ENCODE peak calls at places on chromosome 21, in four cellular contexts. B is tibial nerve; S is breast epithelium; J is stimulated activated CD4-positive, alpha-beta T cell treated with anti-CD3 and anti-CD28 coated beads, Interleukin-2, amount 100 ng/mL, for 48 hours. E is an unnamed sample.

GRCh38 chr21:41616063-41616591 is 108.2 kb upstream of the TMPRSS2 start:
- DNase-seq in B (no peak), S (no peak), J (no peak), E (no peak)

GRCh38 chr21:35382696-35383095 is 333.6 kb upstream of the RUNX1 start:
- DNase-seq in B (no peak), S (no peak), J (no peak), E (no peak)

GRCh38 chr21:45336870-45337269 is 49.2 kb upstream of the POFUT2 start:
- DNase-seq in B (no peak), J (no peak), S (no peak), E (peak)

GRCh38 chr21:31675332-31675731 is 15.8 kb downstream of the SOD1 start:
- DNase-seq in S (no peak), B (no peak), J (no peak), E (no peak)

GRCh38 chr21:42097860-42098259 is 26.7 kb downstream of the UMODL1 start:
- DNase-seq in B (no peak), J (no peak), S (no peak), E (peak)

GRCh38 chr21:26212220-26212619 is 41.6 kb upstream of the APP start:
- DNase-seq in J (no peak), B (no peak), S (no peak), E (no peak)

GRCh38 chr21:14533555-14534400 is 12.3 kb downstream of the SAMSN1 start:
- DNase-seq in J (no peak), B (no peak), S (no peak), E (peak)

GRCh38 chr21:35503646-35504045 is 454.5 kb upstream of the RUNX1 start:
- DNase-seq in S (no peak), J (no peak), B (no peak), E (peak)

GRCh38 chr21:31235671-31236450 is 108.2 kb downstream of the TIAM1 start:
- DNase-seq in J (peak), S (no peak), B (no peak), E (no peak)

GRCh38 chr21:35732788-35733187 is 327.5 kb downstream of the SETD4 start:
- DNase-seq in B (no peak), J (no peak), S (no peak), E (no peak)

GRCh38 chr21:33036430-33037162 is 10.9 kb downstream of the OLIG2 start:
- DNase-seq in B (no peak), J (no peak), S (no peak), E (peak)

GRCh38 chr21:43189936-43190335 is 21.1 kb downstream of the CRYAA start:
- DNase-seq in J (no peak), S (peak), B (no peak), E (no peak)

GRCh38 chr21:39020751-39021474 is 162.3 kb downstream of the PSMG1 start:
- DNase-seq in S (no peak), B (no peak), J (no peak), E (peak)

GRCh38 chr21:29943885-29944284 is 4.1 kb upstream of the GRIK1 start:
- DNase-seq in S (no peak), J (no peak), B (no peak), E (no peak)

GRCh38 chr21:20783611-20784010 is 214.6 kb upstream of the NCAM2 start:
- DNase-seq in B (no peak), J (no peak), S (no peak), E (no peak)

GRCh38 chr21:44933938-44934260 is 5.9 kb upstream of the SLX9 start:
- DNase-seq in S (no peak), B (no peak), J (no peak), E (no peak)

GRCh38 chr21:28228624-28228995 is 764.1 kb downstream of the LTN1 start:
- DNase-seq in B (no peak), S (no peak), J (no peak), E (peak)

E was measured in mesenchymal stem cell.